ENCODE peak calls at places on chromosomes 2 and 18, in seven cellular contexts. One of them, this sample, is unnamed.

GRCh38 chr2:210474776-210475175 is 1.8 kb downstream of the LANCL1 start:
- DNase-seq in IMR-90: no peak
- DNase-seq in A172: no peak
- DNase-seq in bronchial epithelial cell: no peak
- DNase-seq in smooth muscle cell of the brain vasculature: no peak
- DNase-seq in stimulated activated naive CD8-positive, alpha-beta T cell treated with anti-CD3 and anti-CD28 coated beads, Interleukin-15, Interleukin-2, amounts not matched to agents 100 U/mL and 50 U/mL, for 24 hours: no peak
- DNase-seq in aorta: no peak
- DNase-seq in this sample: no peak

GRCh38 chr2:829047-829446 is 121.6 kb upstream of the SNTG2 start:
- DNase-seq in IMR-90: no peak
- DNase-seq in A172: no peak
- DNase-seq in bronchial epithelial cell: no peak
- DNase-seq in smooth muscle cell of the brain vasculature: no peak
- DNase-seq in stimulated activated naive CD8-positive, alpha-beta T cell treated with anti-CD3 and anti-CD28 coated beads, Interleukin-15, Interleukin-2, amounts not matched to agents 100 U/mL and 50 U/mL, for 24 hours: no peak
- DNase-seq in aorta: no peak
- DNase-seq in this sample: no peak

GRCh38 chr2:60741588-60741987 is 14.5 kb upstream of the PAPOLG start:
- DNase-seq in IMR-90: no peak
- DNase-seq in A172: no peak
- DNase-seq in bronchial epithelial cell: no peak
- DNase-seq in smooth muscle cell of the brain vasculature: no peak
- DNase-seq in stimulated activated naive CD8-positive, alpha-beta T cell treated with anti-CD3 and anti-CD28 coated beads, Interleukin-15, Interleukin-2, amounts not matched to agents 100 U/mL and 50 U/mL, for 24 hours: no peak
- DNase-seq in aorta: no peak
- DNase-seq in this sample: no peak

GRCh38 chr2:3628800-3629199 is 29.2 kb upstream of the ALLC start:
- DNase-seq in IMR-90: no peak
- DNase-seq in A172: no peak
- DNase-seq in bronchial epithelial cell: no peak
- DNase-seq in smooth muscle cell of the brain vasculature: no peak
- DNase-seq in stimulated activated naive CD8-positive, alpha-beta T cell treated with anti-CD3 and anti-CD28 coated beads, Interleukin-15, Interleukin-2, amounts not matched to agents 100 U/mL and 50 U/mL, for 24 hours: no peak
- DNase-seq in aorta: peak
- DNase-seq in this sample: no peak

GRCh38 chr2:203993560-203993959 is 57.0 kb downstream of the ICOS start:
- DNase-seq in IMR-90: no peak
- DNase-seq in A172: no peak
- DNase-seq in bronchial epithelial cell: no peak
- DNase-seq in smooth muscle cell of the brain vasculature: no peak
- DNase-seq in stimulated activated naive CD8-positive, alpha-beta T cell treated with anti-CD3 and anti-CD28 coated beads, Interleukin-15, Interleukin-2, amounts not matched to agents 100 U/mL and 50 U/mL, for 24 hours: no peak
- DNase-seq in aorta: no peak
- DNase-seq in this sample: no peak

GRCh38 chr2:199434555-199434954 is 23.2 kb downstream of the SATB2 start:
- DNase-seq in IMR-90: no peak
- DNase-seq in A172: no peak
- DNase-seq in bronchial epithelial cell: no peak
- DNase-seq in smooth muscle cell of the brain vasculature: no peak
- DNase-seq in stimulated activated naive CD8-positive, alpha-beta T cell treated with anti-CD3 and anti-CD28 coated beads, Interleukin-15, Interleukin-2, amounts not matched to agents 100 U/mL and 50 U/mL, for 24 hours: no peak
- DNase-seq in aorta: no peak
- DNase-seq in this sample: no peak

GRCh38 chr2:74878551-74878950 is 44.6 kb downstream of the HK2 start:
- DNase-seq in IMR-90: no peak
- DNase-seq in A172: no peak
- DNase-seq in bronchial epithelial cell: no peak
- DNase-seq in smooth muscle cell of the brain vasculature: no peak
- DNase-seq in stimulated activated naive CD8-positive, alpha-beta T cell treated with anti-CD3 and anti-CD28 coated beads, Interleukin-15, Interleukin-2, amounts not matched to agents 100 U/mL and 50 U/mL, for 24 hours: no peak
- DNase-seq in aorta: no peak
- DNase-seq in this sample: no peak

GRCh38 chr2:21038403-21039073 is 5.3 kb downstream of the APOB start:
- DNase-seq in IMR-90: no peak
- DNase-seq in A172: no peak
- DNase-seq in bronchial epithelial cell: peak
- DNase-seq in smooth muscle cell of the brain vasculature: no peak
- DNase-seq in stimulated activated naive CD8-positive, alpha-beta T cell treated with anti-CD3 and anti-CD28 coated beads, Interleukin-15, Interleukin-2, amounts not matched to agents 100 U/mL and 50 U/mL, for 24 hours: no peak
- DNase-seq in aorta: no peak
- DNase-seq in this sample: no peak

GRCh38 chr2:70214958-70215357 is 24.1 kb upstream of the C2orf42 start:
- DNase-seq in IMR-90: peak
- DNase-seq in A172: peak
- DNase-seq in bronchial epithelial cell: no peak
- DNase-seq in smooth muscle cell of the brain vasculature: no peak
- DNase-seq in stimulated activated naive CD8-positive, alpha-beta T cell treated with anti-CD3 and anti-CD28 coated beads, Interleukin-15, Interleukin-2, amounts not matched to agents 100 U/mL and 50 U/mL, for 24 hours: no peak
- DNase-seq in aorta: no peak
- DNase-seq in this sample: no peak

GRCh38 chr2:133734699-133735098 is 166.4 kb upstream of the NCKAP5 start:
- DNase-seq in IMR-90: no peak
- DNase-seq in A172: no peak
- DNase-seq in bronchial epithelial cell: no peak
- DNase-seq in smooth muscle cell of the brain vasculature: no peak
- DNase-seq in stimulated activated naive CD8-positive, alpha-beta T cell treated with anti-CD3 and anti-CD28 coated beads, Interleukin-15, Interleukin-2, amounts not matched to agents 100 U/mL and 50 U/mL, for 24 hours: no peak
- DNase-seq in aorta: no peak
- DNase-seq in this sample: no peak

GRCh38 chr2:47172922-47173695 is 18.0 kb upstream of the STPG4 start:
- DNase-seq in IMR-90: no peak
- DNase-seq in A172: no peak
- DNase-seq in bronchial epithelial cell: no peak
- DNase-seq in smooth muscle cell of the brain vasculature: no peak
- DNase-seq in stimulated activated naive CD8-positive, alpha-beta T cell treated with anti-CD3 and anti-CD28 coated beads, Interleukin-15, Interleukin-2, amounts not matched to agents 100 U/mL and 50 U/mL, for 24 hours: no peak
- DNase-seq in aorta: no peak
- DNase-seq in this sample: no peak

GRCh38 chr2:143937563-143938346 is 582.2 kb downstream of the ZEB2 start:
- DNase-seq in IMR-90: no peak
- DNase-seq in A172: no peak
- DNase-seq in bronchial epithelial cell: no peak
- DNase-seq in smooth muscle cell of the brain vasculature: no peak
- DNase-seq in stimulated activated naive CD8-positive, alpha-beta T cell treated with anti-CD3 and anti-CD28 coated beads, Interleukin-15, Interleukin-2, amounts not matched to agents 100 U/mL and 50 U/mL, for 24 hours: peak
- DNase-seq in aorta: no peak
- DNase-seq in this sample: no peak

GRCh38 chr2:9806298-9806610 is 37.0 kb upstream of the TAF1B start:
- DNase-seq in IMR-90: no peak
- DNase-seq in A172: no peak
- DNase-seq in bronchial epithelial cell: no peak
- DNase-seq in smooth muscle cell of the brain vasculature: no peak
- DNase-seq in stimulated activated naive CD8-positive, alpha-beta T cell treated with anti-CD3 and anti-CD28 coated beads, Interleukin-15, Interleukin-2, amounts not matched to agents 100 U/mL and 50 U/mL, for 24 hours: no peak
- DNase-seq in aorta: peak
- DNase-seq in this sample: no peak

GRCh38 chr2:47867205-47867604 is 39.1 kb downstream of the FBXO11 start:
- DNase-seq in IMR-90: peak
- DNase-seq in A172: peak
- DNase-seq in bronchial epithelial cell: peak
- DNase-seq in smooth muscle cell of the brain vasculature: peak
- DNase-seq in stimulated activated naive CD8-positive, alpha-beta T cell treated with anti-CD3 and anti-CD28 coated beads, Interleukin-15, Interleukin-2, amounts not matched to agents 100 U/mL and 50 U/mL, for 24 hours: no peak
- DNase-seq in aorta: no peak
- DNase-seq in this sample: peak

GRCh38 chr2:102891261-102891660 is 129.4 kb downstream of the TMEM182 start:
- DNase-seq in IMR-90: no peak
- DNase-seq in A172: no peak
- DNase-seq in bronchial epithelial cell: peak
- DNase-seq in smooth muscle cell of the brain vasculature: no peak
- DNase-seq in stimulated activated naive CD8-positive, alpha-beta T cell treated with anti-CD3 and anti-CD28 coated beads, Interleukin-15, Interleukin-2, amounts not matched to agents 100 U/mL and 50 U/mL, for 24 hours: no peak
- DNase-seq in aorta: no peak
- DNase-seq in this sample: peak

GRCh38 chr2:240179186-240179815 is 38.8 kb upstream of the OTOS start:
- DNase-seq in IMR-90: no peak
- DNase-seq in A172: no peak
- DNase-seq in bronchial epithelial cell: no peak
- DNase-seq in smooth muscle cell of the brain vasculature: no peak
- DNase-seq in stimulated activated naive CD8-positive, alpha-beta T cell treated with anti-CD3 and anti-CD28 coated beads, Interleukin-15, Interleukin-2, amounts not matched to agents 100 U/mL and 50 U/mL, for 24 hours: no peak
- DNase-seq in aorta: peak
- DNase-seq in this sample: no peak

GRCh38 chr18:37499008-37499407 is 66.6 kb downstream of the CELF4 start:
- DNase-seq in IMR-90: no peak
- DNase-seq in A172: no peak
- DNase-seq in bronchial epithelial cell: no peak
- DNase-seq in smooth muscle cell of the brain vasculature: no peak
- DNase-seq in stimulated activated naive CD8-positive, alpha-beta T cell treated with anti-CD3 and anti-CD28 coated beads, Interleukin-15, Interleukin-2, amounts not matched to agents 100 U/mL and 50 U/mL, for 24 hours: no peak
- DNase-seq in aorta: no peak
- DNase-seq in this sample: no peak

GRCh38 chr18:49768051-49768391 is 45.3 kb downstream of the ACAA2 start:
- DNase-seq in IMR-90: peak
- DNase-seq in A172: peak
- DNase-seq in bronchial epithelial cell: peak
- DNase-seq in smooth muscle cell of the brain vasculature: peak
- DNase-seq in stimulated activated naive CD8-positive, alpha-beta T cell treated with anti-CD3 and anti-CD28 coated beads, Interleukin-15, Interleukin-2, amounts not matched to agents 100 U/mL and 50 U/mL, for 24 hours: no peak
- DNase-seq in aorta: no peak
- DNase-seq in this sample: peak

This sample was measured in kidney tubule cell.